ENCODE peak calls at places on chromosomes 12 and 14, in four cellular contexts. D, S, G and M are unnamed samples.

GRCh38 chr14:75425443-75425842 is 2.4 kb upstream of the JDP2 start:
- DNase-seq in D (no peak), S (no peak), G (no peak), M (no peak)

GRCh38 chr14:81269100-81269978 is 48.6 kb upstream of the GTF2A1 start:
- DNase-seq in D (peak; percentile 56), S (no peak), G (peak; percentile 70), M (peak; percentile 32)

GRCh38 chr12:56080556-56081138 is 682 bp downstream of the ERBB3 start:
- DNase-seq in D (no peak), S (no peak), G (peak; percentile 96), M (no peak)

GRCh38 chr12:24821691-24822090 is 127.2 kb downstream of the BCAT1 start:
- DNase-seq in D (no peak), S (no peak), G (no peak), M (no peak)

GRCh38 chr12:29282452-29282851 is 98.5 kb downstream of the ERGIC2 start:
- DNase-seq in D (no peak), S (no peak), G (no peak), M (no peak)

GRCh38 chr14:25048170-25049126 is 1.5 kb downstream of the STXBP6 start:
- DNase-seq in D (no peak), S (peak; percentile 89), G (no peak), M (no peak)

GRCh38 chr14:97833291-97833690 is 1036.1 kb downstream of the VRK1 start:
- DNase-seq in D (no peak), S (no peak), G (no peak), M (no peak)

GRCh38 chr14:36580856-36581831 is 1.3 kb downstream of the NKX2-8 start:
- DNase-seq in D (no peak), S (no peak), G (no peak), M (no peak)

GRCh38 chr12:18313316-18313715 is 52.0 kb downstream of the PIK3C2G start:
- DNase-seq in D (no peak), S (no peak), G (no peak), M (no peak)

GRCh38 chr14:95310635-95311380 is 8.9 kb downstream of the CLMN start:
- DNase-seq in D (no peak), S (no peak), G (no peak), M (no peak)

GRCh38 chr12:26617513-26617912 is 215.5 kb downstream of the ITPR2 start:
- DNase-seq in D (no peak), S (no peak), G (no peak), M (no peak)

GRCh38 chr14:101480022-101480746 is 81.1 kb upstream of the DIO3 start:
- DNase-seq in D (no peak), S (peak; percentile 37), G (no peak), M (no peak)

GRCh38 chr12:1936406-1937320 is 18.2 kb upstream of the CACNA2D4 start:
- DNase-seq in D (no peak), S (peak; percentile 93), G (no peak), M (no peak)

GRCh38 chr14:102226356-102227125 is 78.4 kb downstream of the MOK start:
- DNase-seq in D (no peak), S (no peak), G (no peak), M (no peak)

GRCh38 chr14:64889352-64889751 is 9.6 kb upstream of the SPTB start:
- DNase-seq in D (no peak), S (no peak), G (no peak), M (no peak)

GRCh38 chr14:70282666-70283065 is 76.8 kb downstream of the COX16 start:
- DNase-seq in D (no peak), S (no peak), G (no peak), M (no peak)

GRCh38 chr12:23361971-23362370 is 587.5 kb downstream of the SOX5 start:
- DNase-seq in D (no peak), S (no peak), G (no peak), M (no peak)

GRCh38 chr14:50775357-50775756 is 55.6 kb downstream of the NIN start:
- DNase-seq in D (no peak), S (no peak), G (no peak), M (no peak)

GRCh38 chr14:100608586-100609330 is 21.5 kb upstream of the BEGAIN start:
- DNase-seq in D (no peak), S (peak; percentile 46), G (no peak), M (no peak)

GRCh38 chr12:2312156-2312555 is 259.4 kb downstream of the CACNA1C start:
- DNase-seq in D (no peak), S (no peak), G (no peak), M (no peak)

GRCh38 chr12:13223176-13223806 is 26.8 kb downstream of the EMP1 start:
- DNase-seq in D (no peak), S (no peak), G (peak; percentile 55), M (no peak)

GRCh38 chr12:96981053-96981452 is 74.0 kb downstream of the NEDD1 start:
- DNase-seq in D (no peak), S (no peak), G (no peak), M (no peak)

DNA sequence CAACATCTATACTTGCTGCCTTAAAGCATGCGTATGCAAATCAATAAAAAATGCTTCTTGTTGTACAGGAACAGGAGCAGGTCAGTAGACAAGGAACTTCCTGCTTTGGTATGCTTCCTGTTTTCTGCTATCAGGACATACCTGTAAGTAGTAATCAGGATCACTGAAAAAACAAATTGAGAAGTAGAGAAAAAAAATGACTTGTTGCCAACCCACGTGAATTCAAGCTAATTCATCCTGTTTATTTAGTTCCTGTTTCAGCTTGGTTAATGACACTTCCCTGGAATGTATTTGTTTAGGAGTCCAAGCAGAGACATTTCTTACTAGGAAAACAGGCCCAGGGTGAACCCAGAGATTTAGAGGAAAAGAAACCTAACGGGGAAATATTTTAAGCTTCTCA is 124.3 kb downstream of the PAWR start:
- DNase-seq in D (no peak), S (no peak), G (peak; percentile 78), M (no peak)
- TF ChIP-seq POLR2AphosphoS5 in D (no peak), S (no peak), G (no peak), M (no peak)

GRCh38 chr12:110348431-110349059 is 55.0 kb downstream of the ANAPC7 start:
- DNase-seq in D (no peak), S (no peak), G (no peak), M (no peak)

GRCh38 chr12:110347767-110348166 is 55.7 kb downstream of the ANAPC7 start:
- DNase-seq in D (no peak), S (no peak), G (no peak), M (no peak)

GRCh38 chr12:110351119-110351518 is 52.4 kb downstream of the ANAPC7 start:
- DNase-seq in D (no peak), S (no peak), G (no peak), M (no peak)

GRCh38 chr12:110349521-110350151 is 53.9 kb downstream of the ANAPC7 start:
- DNase-seq in D (no peak), S (no peak), G (no peak), M (no peak)

GRCh38 chr12:110349096-110349495 is 54.4 kb downstream of the ANAPC7 start:
- DNase-seq in D (no peak), S (no peak), G (no peak), M (no peak)
- TF ChIP-seq POLR2A in D (no peak), S (no peak), G (no peak), M (no peak)

DNA sequence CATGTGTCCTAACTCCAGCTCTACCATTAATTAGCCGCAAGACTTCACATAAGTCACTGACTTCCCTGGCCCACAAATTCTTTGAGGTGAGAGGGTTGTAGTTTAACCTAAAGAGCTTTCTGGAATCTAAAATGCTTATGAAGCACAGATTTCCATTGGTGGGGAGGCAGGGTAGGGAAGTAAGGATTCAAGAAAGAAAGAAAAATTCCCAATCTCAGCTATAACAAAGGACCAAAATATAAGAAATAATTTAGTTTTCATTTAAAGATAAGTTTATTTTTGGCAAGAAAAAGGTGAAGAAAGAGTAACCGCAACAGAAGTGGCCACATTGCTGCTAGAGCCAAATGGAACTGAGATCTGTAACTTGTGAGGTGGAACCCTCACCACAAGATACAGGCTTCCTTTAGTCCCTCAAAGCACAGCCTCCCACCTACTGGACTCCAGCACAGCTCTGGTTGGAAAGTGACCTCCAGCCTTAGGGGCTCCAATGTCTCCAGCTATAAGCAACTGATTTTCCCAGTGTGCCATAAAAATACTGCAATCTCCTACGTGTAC is 23.6 kb downstream of the DAD1 start:
- DNase-seq in D (no peak), S (no peak), G (no peak), M (no peak)
- TF ChIP-seq POLR2AphosphoS5 in D (no peak), S (no peak), G (no peak), M (peak; percentile 57)

DNA sequence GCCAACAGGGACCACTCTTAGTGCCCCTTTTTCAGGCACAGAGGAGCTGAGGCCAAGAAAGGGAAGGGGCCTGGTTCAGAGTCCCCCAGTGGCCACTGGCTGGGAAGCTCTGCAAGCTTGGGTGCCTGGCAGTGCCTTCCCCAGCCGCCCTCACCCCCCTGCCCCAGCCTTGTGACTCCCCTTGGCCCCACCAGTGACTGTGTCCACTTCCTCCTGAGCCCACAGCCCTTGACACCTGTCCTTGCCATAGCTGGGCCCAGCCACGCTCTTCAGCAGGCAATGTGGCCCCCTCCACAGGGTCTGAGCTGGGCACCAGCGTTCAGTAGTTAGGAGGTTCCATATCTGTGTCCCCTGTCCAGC is 19.0 kb upstream of the C14orf180 start:
- DNase-seq in D (no peak), S (no peak), G (no peak), M (no peak)
- TF ChIP-seq POLR2A in D (no peak), S (no peak), G (no peak), M (no peak)

GRCh38 chr14:103732868-103733626 is 17.4 kb downstream of the ZFYVE21 start:
- DNase-seq in D (no peak), S (peak; percentile 12), G (no peak), M (no peak)
- TF ChIP-seq POLR2AphosphoS5 in D (no peak), S (no peak), G (no peak), M (no peak)